ENCODE peak calls at places on chromosome X, in ten cellular contexts. A, I, Y, G, D, N, J, Q, X and K are unnamed samples.

GRCh38 chrX:17412692-17413091 is 37.7 kb downstream of the NHS start:
- DNase-seq in A (no peak), I (peak; percentile 54), Y (peak; percentile 59), G (no peak), D (no peak), N (no peak), J (peak; percentile 40), Q (no peak), X (no peak), K (peak; percentile 91)

GRCh38 chrX:110558406-110558805 is 199.8 kb downstream of the RTL9 start:
- DNase-seq in A (no peak), I (no peak), Y (no peak), G (no peak), D (no peak), N (no peak), J (no peak), Q (no peak), X (no peak), K (no peak)

GRCh38 chrX:137432609-137433008 is 133.3 kb upstream of the ZIC3 start:
- DNase-seq in A (no peak), I (peak; percentile 1), Y (peak; percentile 46), G (peak; percentile 65), D (no peak), N (no peak), J (peak; percentile 3), Q (no peak), X (no peak), K (no peak)

GRCh38 chrX:40543661-40544328 is 37.0 kb upstream of the ATP6AP2 start:
- DNase-seq in A (no peak), I (peak; percentile 14), Y (peak; percentile 83), G (peak; percentile 36), D (peak; percentile 16), N (peak; percentile 47), J (peak; percentile 37), Q (no peak), X (no peak), K (peak; percentile 60)

GRCh38 chrX:47179221-47179927 is 14.3 kb upstream of the UBA1 start:
- DNase-seq in A (no peak), I (no peak), Y (no peak), G (no peak), D (no peak), N (no peak), J (peak; percentile 31), Q (no peak), X (no peak), K (peak; percentile 61)

GRCh38 chrX:33205321-33205720 is 6.0 kb downstream of the DMD start:
- DNase-seq in A (no peak), I (no peak), Y (no peak), G (no peak), D (no peak), N (no peak), J (peak; percentile 45), Q (no peak), X (no peak), K (no peak)

GRCh38 chrX:51148848-51149247 is 183.8 kb upstream of the NUDT10 start:
- DNase-seq in A (no peak), I (no peak), Y (peak; percentile 9), G (no peak), D (no peak), N (no peak), J (no peak), Q (no peak), X (no peak), K (peak; percentile 8)

GRCh38 chrX:53631156-53631555 is 55.4 kb downstream of the HUWE1 start:
- DNase-seq in A (no peak), I (no peak), Y (no peak), G (no peak), D (no peak), N (no peak), J (peak; percentile 56), Q (no peak), X (no peak), K (no peak)

GRCh38 chrX:124736553-124737240 is 390.3 kb downstream of the SH2D1A start:
- DNase-seq in A (peak; percentile 3), I (no peak), Y (no peak), G (no peak), D (no peak), N (no peak), J (no peak), Q (no peak), X (peak; percentile 37), K (no peak)

GRCh38 chrX:47247206-47247998 is 14.6 kb downstream of the USP11 start:
- DNase-seq in A (no peak), I (no peak), Y (no peak), G (no peak), D (no peak), N (no peak), J (peak; percentile 42), Q (no peak), X (no peak), K (peak; percentile 93)

GRCh38 chrX:107736781-107737531 is 38.6 kb downstream of the TSC22D3 start:
- DNase-seq in A (no peak), I (no peak), Y (peak; percentile 26), G (no peak), D (no peak), N (peak; percentile 26), J (no peak), Q (no peak), X (no peak), K (no peak)

GRCh38 chrX:116239944-116240391 is 69.4 kb downstream of the AGTR2 start:
- DNase-seq in A (no peak), I (peak; percentile 22), Y (no peak), G (no peak), D (no peak), N (no peak), J (peak; percentile 51), Q (no peak), X (no peak), K (peak; percentile 65)

GRCh38 chrX:40908026-40908425 is 172.7 kb upstream of the MED14 start:
- DNase-seq in A (no peak), I (no peak), Y (no peak), G (no peak), D (no peak), N (no peak), J (peak; percentile 47), Q (no peak), X (no peak), K (peak; percentile 32)

GRCh38 chrX:25007059-25008053 is 8.4 kb downstream of the ARX start:
- DNase-seq in A (no peak), I (no peak), Y (no peak), G (no peak), D (no peak), N (no peak), J (no peak), Q (no peak), X (no peak), K (no peak)

GRCh38 chrX:2928127-2928582 is 984 bp downstream of the ARSD start:
- DNase-seq in A (no peak), I (peak; percentile 42), Y (no peak), G (no peak), D (no peak), N (no peak), J (no peak), Q (no peak), X (no peak), K (no peak)

GRCh38 chrX:143788265-143788664 is 67.7 kb upstream of the SPANXN2 start:
- DNase-seq in A (no peak), I (peak; percentile 40), Y (peak; percentile 67), G (no peak), D (no peak), N (no peak), J (peak; percentile 29), Q (no peak), X (no peak), K (peak; percentile 46)

GRCh38 chrX:120549483-120550452 is 11.0 kb downstream of the CUL4B start:
- DNase-seq in A (no peak), I (peak; percentile 77), Y (peak; percentile 66), G (no peak), D (no peak), N (no peak), J (peak; percentile 94), Q (no peak), X (peak; percentile 17), K (peak; percentile 95)

GRCh38 chrX:10110316-10110932 is 46.4 kb upstream of the CLCN4 start:
- DNase-seq in A (no peak), I (no peak), Y (no peak), G (peak; percentile 34), D (no peak), N (no peak), J (no peak), Q (no peak), X (no peak), K (no peak)

GRCh38 chrX:69305333-69306062 is 140.2 kb upstream of the PJA1 start:
- DNase-seq in A (no peak), I (no peak), Y (no peak), G (no peak), D (no peak), N (peak; percentile 77), J (no peak), Q (no peak), X (no peak), K (no peak)

GRCh38 chrX:22974616-22975015 is 25.1 kb upstream of the DDX53 start:
- DNase-seq in A (no peak), I (no peak), Y (no peak), G (no peak), D (no peak), N (no peak), J (no peak), Q (no peak), X (no peak), K (no peak)

GRCh38 chrX:79259073-79259689 is 108.0 kb downstream of the ITM2A start:
- DNase-seq in A (peak; percentile 21), I (no peak), Y (no peak), G (peak; percentile 20), D (no peak), N (no peak), J (no peak), Q (no peak), X (peak; percentile 62), K (peak; percentile 14)

GRCh38 chrX:73963682-73964081 is 340.3 kb upstream of the ZCCHC13 start:
- DNase-seq in A (no peak), I (no peak), Y (no peak), G (no peak), D (no peak), N (no peak), J (no peak), Q (no peak), X (no peak), K (peak; percentile 71)

GRCh38 chrX:150357790-150358189 is 5.3 kb upstream of the MAMLD1 start:
- DNase-seq in A (no peak), I (no peak), Y (no peak), G (no peak), D (no peak), N (no peak), J (no peak), Q (no peak), X (no peak), K (no peak)